ENCODE peak calls at places on chromosome 17, in seven cellular contexts. N is K562, Y is HCT116, H is GM12878, W is H1, M is SK-N-SH, E is HepG2. I is an unnamed sample.

GRCh38 chr17:81918762-81919545 is 978 bp upstream of the SIRT7 start:
- DNase-seq in N (no peak), Y (no peak), H (no peak), W (no peak), M (no peak), E (no peak), I (no peak)

GRCh38 chr17:82734987-82735866 is at the start of gene FN3K:
- DNase-seq in N (peak), Y (no peak), H (no peak), W (no peak), M (peak), E (peak), I (peak)

GRCh38 chr17:57294075-57294474 is 37.8 kb downstream of the MSI2 start:
- DNase-seq in N (no peak), Y (no peak), H (no peak), W (no peak), M (no peak), E (no peak), I (no peak)

GRCh38 chr17:83182620-83183063 is 103.2 kb downstream of the METRNL start:
- DNase-seq in N (no peak), Y (no peak), H (no peak), W (no peak), M (no peak), E (no peak), I (no peak)

GRCh38 chr17:17300624-17301568 is 2.3 kb upstream of the NT5M start:
- DNase-seq in N (no peak), Y (no peak), H (no peak), W (peak), M (no peak), E (no peak), I (no peak)

GRCh38 chr17:17142556-17142955 is 63.6 kb downstream of the PLD6 start:
- DNase-seq in N (no peak), Y (no peak), H (no peak), W (no peak), M (no peak), E (no peak), I (no peak)

GRCh38 chr17:75010683-75011406 is 1.6 kb upstream of the MRPL58 start:
- DNase-seq in N (peak), Y (no peak), H (no peak), W (no peak), M (peak), E (peak), I (peak)

GRCh38 chr17:83145358-83145738 is 65.9 kb downstream of the METRNL start:
- DNase-seq in N (no peak), Y (no peak), H (no peak), W (no peak), M (no peak), E (no peak), I (no peak)

GRCh38 chr17:77892031-77892430 is 66.5 kb upstream of the TNRC6C start:
- DNase-seq in N (no peak), Y (no peak), H (no peak), W (no peak), M (no peak), E (no peak), I (no peak)

GRCh38 chr17:2435852-2436251 is 35.0 kb upstream of the MNT start:
- DNase-seq in N (no peak), Y (no peak), H (no peak), W (no peak), M (no peak), E (no peak), I (no peak)

GRCh38 chr17:10809605-10810004 is 5.7 kb upstream of the TMEM238L start:
- DNase-seq in N (no peak), Y (no peak), H (no peak), W (no peak), M (no peak), E (no peak), I (no peak)

GRCh38 chr17:2551928-2552327 is 40.2 kb upstream of the METTL16 start:
- DNase-seq in N (no peak), Y (no peak), H (no peak), W (no peak), M (no peak), E (no peak), I (no peak)

GRCh38 chr17:48328457-48328856 is 101.6 kb downstream of the SKAP1 start:
- DNase-seq in N (no peak), Y (no peak), H (no peak), W (no peak), M (no peak), E (no peak), I (no peak)

GRCh38 chr17:42116705-42117396 is 4.3 kb downstream of the KAT2A start:
- DNase-seq in N (peak), Y (peak), H (no peak), W (peak), M (peak), E (peak), I (peak)

GRCh38 chr17:79006001-79006400 is 3.6 kb downstream of the CANT1 start:
- DNase-seq in N (no peak), Y (no peak), H (no peak), W (no peak), M (no peak), E (no peak), I (no peak)

GRCh38 chr17:79812206-79812968 is 15.5 kb upstream of the CBX8 start:
- DNase-seq in N (no peak), Y (no peak), H (no peak), W (no peak), M (peak), E (no peak), I (no peak)

GRCh38 chr17:50052822-50053653 is 2.9 kb upstream of the ITGA3 start:
- DNase-seq in N (peak), Y (no peak), H (no peak), W (no peak), M (peak), E (peak), I (peak)

GRCh38 chr17:9255838-9256237 is 234.5 kb downstream of the NTN1 start:
- DNase-seq in N (no peak), Y (no peak), H (no peak), W (no peak), M (no peak), E (no peak), I (no peak)

GRCh38 chr17:49861150-49861884 is 13.4 kb upstream of the TAC4 start:
- DNase-seq in N (peak), Y (no peak), H (no peak), W (no peak), M (peak), E (peak), I (peak)

GRCh38 chr17:28370035-28370743 is at the start of gene VTN:
- DNase-seq in N (peak), Y (no peak), H (no peak), W (no peak), M (peak), E (peak), I (no peak)

GRCh38 chr17:75077490-75078096 is 10.2 kb upstream of the SLC16A5 start:
- DNase-seq in N (no peak), Y (no peak), H (no peak), W (no peak), M (no peak), E (no peak), I (no peak)

GRCh38 chr17:30236807-30237206 is 1.3 kb upstream of the SLC6A4 start:
- DNase-seq in N (no peak), Y (peak), H (no peak), W (peak), M (peak), E (peak), I (peak)

GRCh38 chr17:6365187-6365943 is 69.6 kb downstream of the AIPL1 start:
- DNase-seq in N (no peak), Y (no peak), H (no peak), W (no peak), M (no peak), E (no peak), I (no peak)

GRCh38 chr17:63946440-63947363 is 14.6 kb upstream of the CD79B start:
- DNase-seq in N (peak), Y (peak), H (no peak), W (no peak), M (peak), E (peak), I (peak)

GRCh38 chr17:81923302-81924260 is 4.0 kb downstream of the MAFG start:
- DNase-seq in N (peak), Y (peak), H (no peak), W (no peak), M (no peak), E (no peak), I (no peak)

GRCh38 chr17:17269926-17270773 is 10.9 kb downstream of the COPS3 start:
- DNase-seq in N (no peak), Y (peak), H (no peak), W (no peak), M (no peak), E (peak), I (peak)

GRCh38 chr17:56690441-56691291 is 97.2 kb downstream of the NOG start:
- DNase-seq in N (no peak), Y (no peak), H (no peak), W (no peak), M (no peak), E (no peak), I (no peak)

DNA sequence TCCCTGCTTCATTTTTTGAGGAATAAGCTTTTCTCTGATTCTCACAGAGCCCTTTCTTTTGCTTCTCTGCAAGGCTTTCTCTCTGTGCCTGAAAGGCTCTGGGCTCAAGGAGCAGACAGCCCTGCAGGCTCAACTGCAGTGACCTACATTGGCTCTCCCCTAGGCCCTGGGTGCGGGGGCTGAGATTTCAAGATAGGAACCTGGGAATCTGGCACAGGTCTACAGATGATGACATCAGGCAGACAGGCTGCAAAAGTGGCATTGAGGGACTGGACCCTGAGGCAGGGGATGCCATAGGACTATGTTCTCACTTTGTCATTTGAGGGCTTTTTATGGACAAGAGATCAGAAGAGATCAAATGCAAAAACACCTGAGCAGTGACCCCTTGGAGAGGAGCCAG is 10.1 kb upstream of the NR1D1 start:
- DNase-seq in N (no peak), Y (no peak), H (no peak), W (no peak), M (peak), E (no peak), I (no peak)
- TF ChIP-seq JUND in N (no peak), Y (no peak), H (no peak), W (no peak), M (no peak), E (no peak), I (no peak)

GRCh38 chr17:44780161-44780560 is 21.4 kb downstream of the ADAM11 start:
- DNase-seq in N (no peak), Y (no peak), H (no peak), W (no peak), M (no peak), E (no peak), I (no peak)
- TF ChIP-seq JUND in N (no peak), Y (no peak), H (no peak), W (no peak), M (no peak), E (no peak), I (no peak)

DNA sequence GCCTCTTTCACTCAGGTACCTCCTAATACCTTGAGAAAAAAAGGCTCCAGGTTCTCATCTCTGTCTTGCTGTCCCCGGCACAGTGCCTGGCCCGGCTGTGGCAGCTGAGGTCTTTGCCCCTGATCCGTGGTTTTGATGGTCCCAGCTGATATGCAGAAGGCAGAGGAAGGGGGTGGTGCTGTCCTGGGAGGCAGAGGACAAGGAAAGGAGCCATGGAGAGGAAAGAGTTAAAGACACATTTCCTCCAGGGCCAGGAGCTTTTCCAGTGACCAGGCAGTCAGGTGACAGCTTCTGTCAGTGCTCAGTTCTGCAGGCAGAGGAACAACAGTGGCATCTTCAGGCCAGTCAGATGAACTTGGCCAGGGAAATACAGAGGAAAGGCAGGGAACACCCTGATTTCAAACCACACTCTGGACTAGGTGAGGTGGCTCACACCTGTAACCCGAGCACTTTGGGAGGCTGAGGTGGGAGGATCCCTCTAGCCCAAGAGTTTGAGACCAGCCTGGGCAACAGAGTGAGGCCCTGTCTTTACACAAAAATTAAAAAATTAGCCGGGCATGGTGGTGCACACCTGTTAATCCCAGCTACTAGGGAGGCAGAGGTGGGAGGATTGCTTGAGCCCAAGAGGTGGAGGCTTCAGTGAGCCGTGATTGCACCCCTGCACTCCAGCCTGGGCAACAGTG is 3.3 kb upstream of the COG1 start:
- DNase-seq in N (no peak), Y (peak), H (no peak), W (no peak), M (peak), E (peak), I (peak)
- TF ChIP-seq JUND in N (no peak), Y (no peak), H (no peak), W (no peak), M (no peak), E (no peak), I (no peak)

GRCh38 chr17:13765701-13766100 is 164.0 kb upstream of the HS3ST3A1 start:
- DNase-seq in N (no peak), Y (no peak), H (no peak), W (no peak), M (no peak), E (no peak), I (no peak)

GRCh38 chr17:13759936-13760335 is 158.2 kb upstream of the HS3ST3A1 start:
- DNase-seq in N (no peak), Y (no peak), H (no peak), W (no peak), M (no peak), E (no peak), I (no peak)

GRCh38 chr17:13756763-13757162 is 155.0 kb upstream of the HS3ST3A1 start:
- DNase-seq in N (no peak), Y (no peak), H (no peak), W (no peak), M (no peak), E (no peak), I (no peak)

GRCh38 chr17:13757871-13758270 is 156.1 kb upstream of the HS3ST3A1 start:
- DNase-seq in N (no peak), Y (no peak), H (no peak), W (no peak), M (no peak), E (no peak), I (no peak)

GRCh38 chr17:13761221-13761620 is 159.5 kb upstream of the HS3ST3A1 start:
- DNase-seq in N (no peak), Y (no peak), H (no peak), W (no peak), M (no peak), E (no peak), I (no peak)
- TF ChIP-seq JUND in N (no peak), Y (no peak), H (no peak), W (no peak), M (no peak), E (no peak), I (no peak)

I was measured in T47D.